ENCODE peak calls at places on chromosome 4, in six cellular contexts. One of them, this sample, is unnamed.

GRCh38 chr4:2288051-2288541 is 26.2 kb upstream of the MXD4 start:
- DNase-seq in WTC11: no peak
- DNase-seq in SK-N-SH: no peak
- DNase-seq in H1: no peak
- DNase-seq in A549: no peak
- DNase-seq in HCT116: no peak
- DNase-seq in this sample: no peak

GRCh38 chr4:38287090-38287843 is 327.1 kb downstream of the PTTG2 start:
- DNase-seq in H1: no peak
- DNase-seq in A549: no peak
- DNase-seq in HCT116: no peak
- DNase-seq in WTC11: no peak
- DNase-seq in SK-N-SH: no peak
- DNase-seq in this sample: no peak

GRCh38 chr4:67288964-67289363 is 256.3 kb downstream of the CENPC start:
- DNase-seq in H1: peak
- DNase-seq in SK-N-SH: peak
- DNase-seq in HCT116: no peak
- DNase-seq in A549: no peak
- DNase-seq in WTC11: peak
- DNase-seq in this sample: no peak

GRCh38 chr4:98653890-98654867 is 4.2 kb downstream of the TSPAN5 start:
- DNase-seq in H1: no peak
- DNase-seq in HCT116: peak
- DNase-seq in WTC11: no peak
- DNase-seq in A549: peak
- DNase-seq in SK-N-SH: no peak
- DNase-seq in this sample: peak

GRCh38 chr4:25378130-25378743 is 1.2 kb downstream of the ANAPC4 start:
- DNase-seq in A549: no peak
- DNase-seq in H1: no peak
- DNase-seq in SK-N-SH: no peak
- DNase-seq in HCT116: no peak
- DNase-seq in WTC11: no peak
- DNase-seq in this sample: no peak

GRCh38 chr4:177442623-177443155 is 452 bp upstream of the AGA start:
- DNase-seq in SK-N-SH: peak
- DNase-seq in HCT116: no peak
- DNase-seq in WTC11: no peak
- DNase-seq in A549: no peak
- DNase-seq in H1: no peak
- DNase-seq in this sample: no peak

GRCh38 chr4:126986828-126987227 is 645.9 kb upstream of the INTU start:
- DNase-seq in WTC11: no peak
- DNase-seq in SK-N-SH: no peak
- DNase-seq in A549: no peak
- DNase-seq in H1: no peak
- DNase-seq in HCT116: no peak
- DNase-seq in this sample: no peak

GRCh38 chr4:27350161-27350560 is 489.5 kb downstream of the STIM2 start:
- DNase-seq in HCT116: peak
- DNase-seq in WTC11: no peak
- DNase-seq in H1: no peak
- DNase-seq in A549: no peak
- DNase-seq in SK-N-SH: no peak
- DNase-seq in this sample: peak

GRCh38 chr4:141642711-141643110 is 6.3 kb downstream of the IL15 start:
- DNase-seq in HCT116: no peak
- DNase-seq in A549: no peak
- DNase-seq in SK-N-SH: no peak
- DNase-seq in WTC11: no peak
- DNase-seq in H1: no peak
- DNase-seq in this sample: peak

GRCh38 chr4:127400736-127401346 is 231.9 kb upstream of the INTU start:
- DNase-seq in HCT116: peak
- DNase-seq in WTC11: peak
- DNase-seq in A549: peak
- DNase-seq in H1: peak
- DNase-seq in SK-N-SH: peak
- DNase-seq in this sample: peak

GRCh38 chr4:116599859-116600258 is 485.5 kb downstream of the TRAM1L1 start:
- DNase-seq in HCT116: no peak
- DNase-seq in H1: peak
- DNase-seq in A549: no peak
- DNase-seq in WTC11: peak
- DNase-seq in SK-N-SH: no peak
- DNase-seq in this sample: no peak

GRCh38 chr4:183763990-183764754 is 105.1 kb downstream of the TRAPPC11 start:
- DNase-seq in A549: no peak
- DNase-seq in WTC11: no peak
- DNase-seq in SK-N-SH: no peak
- DNase-seq in HCT116: no peak
- DNase-seq in H1: no peak
- DNase-seq in this sample: no peak

GRCh38 chr4:6534618-6535328 is 40.2 kb upstream of the MAN2B2 start:
- DNase-seq in HCT116: no peak
- DNase-seq in H1: no peak
- DNase-seq in A549: no peak
- DNase-seq in WTC11: no peak
- DNase-seq in SK-N-SH: no peak
- DNase-seq in this sample: no peak

GRCh38 chr4:28229092-28229491 is 1368.5 kb downstream of the STIM2 start:
- DNase-seq in WTC11: no peak
- DNase-seq in SK-N-SH: no peak
- DNase-seq in A549: no peak
- DNase-seq in HCT116: no peak
- DNase-seq in H1: no peak
- DNase-seq in this sample: no peak

GRCh38 chr4:121370729-121371325 is 10.0 kb downstream of the QRFPR start:
- DNase-seq in WTC11: peak
- DNase-seq in H1: no peak
- DNase-seq in HCT116: peak
- DNase-seq in A549: no peak
- DNase-seq in SK-N-SH: peak
- DNase-seq in this sample: peak

GRCh38 chr4:100348472-100348871 is 158.2 kb upstream of the DDIT4L start:
- DNase-seq in A549: peak
- DNase-seq in WTC11: no peak
- DNase-seq in HCT116: peak
- DNase-seq in H1: no peak
- DNase-seq in SK-N-SH: no peak
- DNase-seq in this sample: peak

GRCh38 chr4:82753725-82754410 is 44.7 kb downstream of the SCD5 start:
- DNase-seq in H1: no peak
- DNase-seq in HCT116: no peak
- DNase-seq in A549: no peak
- DNase-seq in SK-N-SH: no peak
- DNase-seq in WTC11: no peak
- DNase-seq in this sample: peak

GRCh38 chr4:125433453-125433852 is 118.7 kb downstream of the FAT4 start:
- DNase-seq in WTC11: no peak
- DNase-seq in HCT116: no peak
- DNase-seq in H1: no peak
- DNase-seq in SK-N-SH: no peak
- DNase-seq in A549: no peak
- DNase-seq in this sample: peak

GRCh38 chr4:6532658-6533057 is 42.3 kb upstream of the MAN2B2 start:
- DNase-seq in A549: no peak
- DNase-seq in WTC11: no peak
- DNase-seq in SK-N-SH: no peak
- DNase-seq in H1: no peak
- DNase-seq in HCT116: no peak
- DNase-seq in this sample: no peak

GRCh38 chr4:71066737-71067716 is 73.6 kb downstream of the DCK start:
- DNase-seq in SK-N-SH: no peak
- DNase-seq in WTC11: no peak
- DNase-seq in HCT116: no peak
- DNase-seq in H1: no peak
- DNase-seq in A549: no peak
- DNase-seq in this sample: no peak

GRCh38 chr4:53714377-53715140 is 123.3 kb upstream of the LNX1 start:
- DNase-seq in H1: no peak
- DNase-seq in A549: no peak
- DNase-seq in HCT116: no peak
- DNase-seq in WTC11: no peak
- DNase-seq in SK-N-SH: no peak
- DNase-seq in this sample: no peak
- TF ChIP-seq MAX in H1: no peak
- TF ChIP-seq MAX in A549: no peak
- TF ChIP-seq MAX in HCT116: no peak
- TF ChIP-seq MAX in WTC11: no peak
- TF ChIP-seq MAX in SK-N-SH: peak
- TF ChIP-seq MAX in this sample: no peak

GRCh38 chr4:144411119-144411518 is 234.8 kb upstream of the HHIP start:
- DNase-seq in A549: no peak
- DNase-seq in HCT116: no peak
- DNase-seq in SK-N-SH: no peak
- DNase-seq in H1: no peak
- DNase-seq in WTC11: no peak
- DNase-seq in this sample: no peak

GRCh38 chr4:144409525-144409924 is 236.4 kb upstream of the HHIP start:
- DNase-seq in WTC11: no peak
- DNase-seq in SK-N-SH: no peak
- DNase-seq in HCT116: no peak
- DNase-seq in H1: no peak
- DNase-seq in A549: no peak
- DNase-seq in this sample: no peak

GRCh38 chr4:144411700-144412099 is 234.3 kb upstream of the HHIP start:
- DNase-seq in H1: no peak
- DNase-seq in HCT116: no peak
- DNase-seq in SK-N-SH: no peak
- DNase-seq in A549: no peak
- DNase-seq in WTC11: no peak
- DNase-seq in this sample: no peak

GRCh38 chr4:144410230-144410783 is 235.6 kb upstream of the HHIP start:
- DNase-seq in WTC11: no peak
- DNase-seq in H1: no peak
- DNase-seq in A549: no peak
- DNase-seq in SK-N-SH: no peak
- DNase-seq in HCT116: no peak
- DNase-seq in this sample: no peak
- TF ChIP-seq MAX in WTC11: no peak
- TF ChIP-seq MAX in H1: no peak
- TF ChIP-seq MAX in A549: no peak
- TF ChIP-seq MAX in SK-N-SH: no peak
- TF ChIP-seq MAX in HCT116: no peak
- TF ChIP-seq MAX in this sample: no peak

GRCh38 chr4:8275511-8275910 is 6.0 kb downstream of the HTRA3 start:
- DNase-seq in A549: no peak
- DNase-seq in SK-N-SH: no peak
- DNase-seq in WTC11: no peak
- DNase-seq in H1: no peak
- DNase-seq in HCT116: no peak
- DNase-seq in this sample: no peak

GRCh38 chr4:8274772-8275241 is 5.3 kb downstream of the HTRA3 start:
- DNase-seq in SK-N-SH: peak
- DNase-seq in H1: no peak
- DNase-seq in HCT116: no peak
- DNase-seq in A549: no peak
- DNase-seq in WTC11: no peak
- DNase-seq in this sample: no peak

GRCh38 chr4:8278009-8278395 is 8.4 kb downstream of the HTRA3 start:
- DNase-seq in A549: no peak
- DNase-seq in WTC11: no peak
- DNase-seq in H1: no peak
- DNase-seq in SK-N-SH: no peak
- DNase-seq in HCT116: no peak
- DNase-seq in this sample: no peak

GRCh38 chr4:8277356-8278008 is 7.9 kb downstream of the HTRA3 start:
- DNase-seq in HCT116: no peak
- DNase-seq in SK-N-SH: no peak
- DNase-seq in H1: no peak
- DNase-seq in WTC11: no peak
- DNase-seq in A549: no peak
- DNase-seq in this sample: no peak

DNA sequence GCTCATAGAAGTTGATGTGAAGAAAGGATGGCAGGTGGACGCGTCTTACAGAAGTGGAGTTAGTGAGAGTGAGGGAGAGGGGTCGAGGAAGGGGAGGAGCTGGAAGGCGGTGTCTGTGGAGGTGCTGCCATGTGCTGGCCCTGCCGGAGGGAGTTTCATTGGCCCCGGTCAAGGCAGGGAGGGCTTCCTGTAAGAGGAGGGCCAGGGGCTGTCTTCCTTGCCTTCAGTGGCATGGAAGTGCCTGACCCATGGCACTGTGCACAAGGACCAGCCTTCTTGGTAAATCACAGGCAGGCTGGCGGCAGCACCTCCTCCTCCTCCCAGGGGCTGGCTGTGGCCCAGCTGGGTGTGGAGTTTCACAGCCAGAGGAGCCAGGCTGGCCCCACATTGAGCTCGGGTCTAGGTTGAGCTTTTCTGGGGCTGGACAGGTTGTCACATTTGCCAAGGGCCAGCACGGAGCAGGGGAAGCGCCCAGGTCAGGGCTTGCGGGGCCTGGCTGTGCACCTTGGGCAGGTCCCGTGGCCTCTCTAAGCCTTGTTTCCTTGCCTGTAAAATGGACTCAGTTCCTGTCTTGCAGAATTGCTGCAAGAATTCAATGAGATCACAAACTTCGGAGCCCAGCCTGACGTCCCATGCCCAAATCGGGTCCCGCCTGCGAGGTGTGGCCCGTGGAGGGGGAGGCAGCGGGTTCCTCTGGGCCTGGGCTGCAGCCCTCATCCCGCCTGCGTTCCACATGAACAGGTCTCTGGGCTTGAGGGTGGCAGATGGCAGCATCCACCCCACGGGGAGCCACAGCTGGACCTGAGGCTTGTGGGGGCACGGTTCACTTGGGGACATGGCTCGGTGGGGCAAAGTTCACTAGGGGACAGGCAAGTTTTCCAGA is 7.0 kb downstream of the HTRA3 start:
- DNase-seq in HCT116: no peak
- DNase-seq in SK-N-SH: no peak
- DNase-seq in H1: no peak
- DNase-seq in WTC11: no peak
- DNase-seq in A549: no peak
- DNase-seq in this sample: peak
- TF ChIP-seq MAX in HCT116: no peak
- TF ChIP-seq MAX in SK-N-SH: no peak
- TF ChIP-seq MAX in H1: no peak
- TF ChIP-seq MAX in WTC11: no peak
- TF ChIP-seq MAX in A549: no peak
- TF ChIP-seq MAX in this sample: no peak

GRCh38 chr4:39542633-39543393 is 15.6 kb upstream of the UGDH start:
- DNase-seq in SK-N-SH: no peak
- DNase-seq in HCT116: no peak
- DNase-seq in A549: no peak
- DNase-seq in WTC11: no peak
- DNase-seq in H1: no peak
- DNase-seq in this sample: no peak

GRCh38 chr4:39544580-39545315 is 17.5 kb upstream of the UGDH start:
- DNase-seq in SK-N-SH: no peak
- DNase-seq in HCT116: no peak
- DNase-seq in WTC11: no peak
- DNase-seq in H1: no peak
- DNase-seq in A549: no peak
- DNase-seq in this sample: no peak

GRCh38 chr4:39548425-39549067 is 21.3 kb upstream of the UGDH start:
- DNase-seq in WTC11: no peak
- DNase-seq in H1: no peak
- DNase-seq in HCT116: no peak
- DNase-seq in SK-N-SH: no peak
- DNase-seq in A549: no peak
- DNase-seq in this sample: no peak
- TF ChIP-seq MAX in WTC11: no peak
- TF ChIP-seq MAX in H1: no peak
- TF ChIP-seq MAX in HCT116: no peak
- TF ChIP-seq MAX in SK-N-SH: no peak
- TF ChIP-seq MAX in A549: no peak
- TF ChIP-seq MAX in this sample: no peak